ENCODE peak calls at places on chromosomes 5 and 9, in four cellular contexts. One of them, this sample, is unnamed.

GRCh38 chr5:132830436-132831094 is at the start of gene SHROOM1:
- DNase-seq in K562: peak
- DNase-seq in GM12878: no peak
- DNase-seq in HepG2: peak
- DNase-seq in this sample: peak

GRCh38 chr9:78879324-78880100 is 582.6 kb downstream of the PSAT1 start:
- DNase-seq in GM12878: no peak
- DNase-seq in K562: no peak
- DNase-seq in HepG2: no peak
- DNase-seq in this sample: no peak

GRCh38 chr9:4126184-4126865 is 173.5 kb downstream of the GLIS3 start:
- DNase-seq in GM12878: no peak
- DNase-seq in HepG2: no peak
- DNase-seq in K562: no peak
- DNase-seq in this sample: no peak

GRCh38 chr5:1875843-1876671 is 6.7 kb downstream of the IRX4 start:
- DNase-seq in K562: no peak
- DNase-seq in GM12878: no peak
- DNase-seq in HepG2: no peak
- DNase-seq in this sample: no peak

GRCh38 chr9:7500521-7500920 is 299.1 kb downstream of the DMAC1 start:
- DNase-seq in GM12878: no peak
- DNase-seq in K562: no peak
- DNase-seq in HepG2: no peak
- DNase-seq in this sample: no peak

GRCh38 chr5:180825768-180826525 is 23.3 kb upstream of the MGAT1 start:
- DNase-seq in GM12878: no peak
- DNase-seq in HepG2: peak
- DNase-seq in K562: no peak
- DNase-seq in this sample: no peak

GRCh38 chr5:151864349-151864748 is 60.3 kb downstream of the GLRA1 start:
- DNase-seq in GM12878: no peak
- DNase-seq in K562: no peak
- DNase-seq in HepG2: no peak
- DNase-seq in this sample: peak

GRCh38 chr5:34022131-34022705 is 14.4 kb upstream of the AMACR start:
- DNase-seq in K562: no peak
- DNase-seq in HepG2: no peak
- DNase-seq in GM12878: no peak
- DNase-seq in this sample: no peak

GRCh38 chr5:74885170-74885569 is 19.0 kb upstream of the FAM169A start:
- DNase-seq in GM12878: no peak
- DNase-seq in K562: no peak
- DNase-seq in HepG2: peak
- DNase-seq in this sample: no peak

GRCh38 chr9:107389617-107390071 is 99.9 kb downstream of the KLF4 start:
- DNase-seq in K562: no peak
- DNase-seq in GM12878: no peak
- DNase-seq in HepG2: peak
- DNase-seq in this sample: no peak

GRCh38 chr9:103397868-103398600 is 402.9 kb downstream of the CYLC2 start:
- DNase-seq in GM12878: no peak
- DNase-seq in K562: peak
- DNase-seq in HepG2: peak
- DNase-seq in this sample: peak

GRCh38 chr5:43627028-43627427 is 24.0 kb downstream of the NNT start:
- DNase-seq in HepG2: peak
- DNase-seq in GM12878: no peak
- DNase-seq in K562: peak
- DNase-seq in this sample: peak

GRCh38 chr9:14868772-14869583 is 41.2 kb downstream of the FREM1 start:
- DNase-seq in HepG2: peak
- DNase-seq in GM12878: no peak
- DNase-seq in K562: no peak
- DNase-seq in this sample: peak

GRCh38 chr9:84583866-84584265 is 85.7 kb upstream of the NTRK2 start:
- DNase-seq in GM12878: no peak
- DNase-seq in HepG2: no peak
- DNase-seq in K562: no peak
- DNase-seq in this sample: no peak

GRCh38 chr9:83583151-83584014 is 39.6 kb upstream of the IDNK start:
- DNase-seq in GM12878: no peak
- DNase-seq in K562: peak
- DNase-seq in HepG2: peak
- DNase-seq in this sample: peak

GRCh38 chr5:132674671-132675506 is 1.1 kb downstream of the IL4 start:
- DNase-seq in GM12878: peak
- DNase-seq in K562: no peak
- DNase-seq in HepG2: peak
- DNase-seq in this sample: no peak

GRCh38 chr9:35051069-35051967 is 21.1 kb downstream of the VCP start:
- DNase-seq in GM12878: no peak
- DNase-seq in K562: peak
- DNase-seq in HepG2: peak
- DNase-seq in this sample: peak

GRCh38 chr5:153704110-153704509 is 213.6 kb downstream of the GRIA1 start:
- DNase-seq in GM12878: no peak
- DNase-seq in HepG2: no peak
- DNase-seq in K562: no peak
- DNase-seq in this sample: no peak

GRCh38 chr9:120942186-120943001 is 15.8 kb upstream of the TRAF1 start:
- DNase-seq in K562: no peak
- DNase-seq in HepG2: no peak
- DNase-seq in GM12878: no peak
- DNase-seq in this sample: no peak

GRCh38 chr9:120937596-120937995 is 11.0 kb upstream of the TRAF1 start:
- DNase-seq in GM12878: no peak
- DNase-seq in HepG2: no peak
- DNase-seq in K562: no peak
- DNase-seq in this sample: no peak

GRCh38 chr9:120941046-120941770 is 14.6 kb upstream of the TRAF1 start:
- DNase-seq in HepG2: no peak
- DNase-seq in K562: no peak
- DNase-seq in GM12878: no peak
- DNase-seq in this sample: no peak

GRCh38 chr9:120937127-120937526 is 10.5 kb upstream of the TRAF1 start:
- DNase-seq in HepG2: no peak
- DNase-seq in K562: no peak
- DNase-seq in GM12878: no peak
- DNase-seq in this sample: no peak

GRCh38 chr9:120940573-120940972 is 14.0 kb upstream of the TRAF1 start:
- DNase-seq in K562: no peak
- DNase-seq in HepG2: no peak
- DNase-seq in GM12878: no peak
- DNase-seq in this sample: no peak
- TF ChIP-seq FOXK2 in K562: no peak
- TF ChIP-seq FOXK2 in HepG2: no peak
- TF ChIP-seq FOXK2 in GM12878: no peak
- TF ChIP-seq FOXK2 in this sample: no peak

GRCh38 chr5:37198066-37198465 is 51.1 kb downstream of the CPLANE1 start:
- DNase-seq in K562: no peak
- DNase-seq in HepG2: no peak
- DNase-seq in GM12878: no peak
- DNase-seq in this sample: no peak

GRCh38 chr5:37198842-37199241 is 50.3 kb downstream of the CPLANE1 start:
- DNase-seq in HepG2: no peak
- DNase-seq in GM12878: no peak
- DNase-seq in K562: no peak
- DNase-seq in this sample: no peak

DNA sequence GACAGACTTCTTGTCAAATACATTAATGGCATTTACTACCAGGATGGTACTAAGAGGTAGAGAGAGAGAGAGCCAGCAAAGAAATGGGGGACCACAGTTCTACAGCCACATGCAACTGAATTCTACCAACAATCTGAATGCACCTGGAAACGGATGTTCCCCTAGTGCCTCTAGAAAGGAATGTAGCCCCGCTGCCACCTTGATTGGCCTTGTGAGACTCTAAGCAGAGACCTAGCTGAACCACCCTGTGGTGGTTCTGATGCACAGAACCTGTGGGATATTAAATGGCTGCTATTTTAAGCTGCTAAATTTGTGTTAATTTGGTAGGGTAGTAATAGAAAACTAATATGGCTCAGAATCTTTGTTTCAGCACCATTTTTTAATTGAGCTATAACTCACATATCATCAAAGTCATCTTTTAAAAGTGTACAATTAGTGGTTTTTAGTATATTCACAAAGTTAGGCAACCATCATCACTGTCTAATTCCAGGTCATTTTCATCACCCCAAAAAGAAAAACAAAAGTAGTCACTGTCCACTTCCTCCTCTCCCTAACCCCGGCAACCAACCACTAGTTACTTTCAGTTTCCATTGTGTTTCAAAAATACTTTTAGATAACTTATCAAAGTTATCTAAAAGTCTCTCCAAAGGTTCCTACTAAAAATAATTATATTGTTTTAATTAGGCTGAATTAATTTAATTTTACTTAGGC is 51.7 kb downstream of the CPLANE1 start:
- DNase-seq in HepG2: no peak
- DNase-seq in GM12878: no peak
- DNase-seq in K562: no peak
- DNase-seq in this sample: no peak
- TF ChIP-seq FOXK2 in HepG2: no peak
- TF ChIP-seq FOXK2 in GM12878: no peak
- TF ChIP-seq FOXK2 in K562: no peak
- TF ChIP-seq FOXK2 in this sample: no peak

GRCh38 chr5:147971472-147971871 is 65.1 kb upstream of the C5orf46 start:
- DNase-seq in GM12878: no peak
- DNase-seq in K562: no peak
- DNase-seq in HepG2: no peak
- DNase-seq in this sample: no peak
- TF ChIP-seq FOXK2 in GM12878: no peak
- TF ChIP-seq FOXK2 in K562: no peak
- TF ChIP-seq FOXK2 in HepG2: no peak
- TF ChIP-seq FOXK2 in this sample: no peak

DNA sequence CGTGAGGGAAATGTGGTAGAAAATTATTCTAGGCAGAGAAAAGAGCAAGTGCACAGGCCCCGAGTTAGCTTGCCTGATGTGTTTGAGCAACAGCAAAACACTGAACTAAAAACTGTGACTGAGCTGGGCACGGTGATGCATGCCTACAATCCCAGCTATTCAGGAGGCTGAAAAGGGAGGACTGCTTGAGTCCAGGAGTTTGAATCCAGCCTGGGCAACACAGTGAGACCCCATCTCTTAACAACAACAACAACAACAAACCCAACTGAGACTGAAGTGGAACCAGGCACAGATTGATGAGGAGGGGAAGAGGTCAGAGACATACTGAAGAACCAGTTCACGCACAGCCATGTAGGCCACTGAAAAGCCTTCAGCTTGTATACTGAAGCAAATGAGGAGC is 42.5 kb downstream of the SCAI start:
- DNase-seq in K562: no peak
- DNase-seq in GM12878: no peak
- DNase-seq in HepG2: no peak
- DNase-seq in this sample: no peak
- TF ChIP-seq FOXK2 in K562: no peak
- TF ChIP-seq FOXK2 in GM12878: no peak
- TF ChIP-seq FOXK2 in HepG2: no peak
- TF ChIP-seq FOXK2 in this sample: no peak

GRCh38 chr5:111829701-111830100 is 72.7 kb upstream of the NREP start:
- DNase-seq in HepG2: no peak
- DNase-seq in GM12878: no peak
- DNase-seq in K562: no peak
- DNase-seq in this sample: no peak
- TF ChIP-seq FOXK2 in HepG2: no peak
- TF ChIP-seq FOXK2 in GM12878: no peak
- TF ChIP-seq FOXK2 in K562: no peak
- TF ChIP-seq FOXK2 in this sample: no peak

DNA sequence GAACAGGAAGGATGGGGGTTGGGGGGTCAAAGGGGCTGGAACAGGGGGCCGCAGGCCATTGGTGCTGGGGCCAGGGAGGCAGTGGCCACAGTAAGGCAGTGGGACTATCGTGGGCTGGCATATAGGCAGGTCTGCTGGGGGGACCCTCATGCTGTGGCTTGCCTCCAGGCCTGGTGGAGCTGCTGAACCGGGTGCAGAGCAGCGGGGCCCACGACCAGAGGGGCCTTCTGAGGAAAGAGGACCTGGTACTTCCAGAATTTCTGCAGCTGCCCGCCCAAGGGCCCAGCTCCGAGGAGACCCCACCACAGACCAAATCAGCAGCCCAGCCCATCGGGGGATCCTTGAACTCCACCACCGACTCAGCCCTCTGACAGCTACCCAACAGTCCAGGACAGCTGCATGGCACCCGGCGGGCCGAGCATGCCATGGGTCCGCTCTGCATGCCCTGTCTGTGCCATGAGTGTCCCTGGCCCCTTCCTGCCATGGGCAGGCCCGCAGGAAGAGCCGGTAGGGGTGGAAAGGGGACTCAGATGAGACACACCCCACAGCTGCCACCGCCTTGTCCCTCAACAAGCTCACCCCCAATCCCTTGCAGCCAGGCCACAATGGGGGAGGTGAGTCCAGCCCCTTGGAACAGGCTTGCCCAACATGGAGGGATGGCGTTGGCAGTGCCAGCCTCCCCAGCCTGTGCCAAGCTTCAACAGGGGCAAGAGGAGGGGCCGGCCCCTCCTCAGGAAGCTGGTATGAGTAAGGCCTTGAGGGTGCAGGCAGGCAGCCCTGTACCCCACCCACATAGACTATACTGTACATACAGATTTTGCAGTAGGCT is 12.3 kb upstream of the SLC34A1 start:
- DNase-seq in K562: no peak
- DNase-seq in GM12878: no peak
- DNase-seq in HepG2: no peak
- DNase-seq in this sample: no peak
- TF ChIP-seq FOXK2 in K562: no peak
- TF ChIP-seq FOXK2 in GM12878: no peak
- TF ChIP-seq FOXK2 in HepG2: no peak
- TF ChIP-seq FOXK2 in this sample: no peak

GRCh38 chr5:96187309-96188027 is 225.8 kb upstream of the ELL2 start:
- DNase-seq in HepG2: peak
- DNase-seq in K562: no peak
- DNase-seq in GM12878: no peak
- DNase-seq in this sample: no peak
- TF ChIP-seq FOXK2 in HepG2: peak
- TF ChIP-seq FOXK2 in K562: no peak
- TF ChIP-seq FOXK2 in GM12878: no peak
- TF ChIP-seq FOXK2 in this sample: no peak

This sample was measured in HEK293T.